ENCODE peak calls at places on chromosomes 6 and 20, in five cellular contexts. U, Y, N, J and T are unnamed samples.

GRCh38 chr6:9504191-9504590 is 910.7 kb downstream of the TFAP2A start:
- DNase-seq in J (no peak), Y (no peak), U (no peak), N (no peak), T (no peak)

GRCh38 chr20:51654495-51654894 is 112.0 kb upstream of the NFATC2 start:
- DNase-seq in Y (no peak), J (no peak), N (no peak), U (no peak), T (no peak)

GRCh38 chr6:157575436-157576145 is 194.6 kb downstream of the ZDHHC14 start:
- DNase-seq in N (no peak), Y (no peak), J (no peak), U (no peak), T (no peak)

GRCh38 chr6:111871207-111871606 is 2.0 kb downstream of the FYN start:
- DNase-seq in N (peak), J (no peak), U (no peak), Y (no peak), T (no peak)

GRCh38 chr6:63475707-63476106 is 96.6 kb upstream of the LOC128125822 start:
- DNase-seq in U (no peak), N (no peak), J (no peak), Y (peak), T (no peak)

GRCh38 chr6:131257104-131257503 is 121.8 kb downstream of the AKAP7 start:
- DNase-seq in Y (no peak), U (no peak), N (no peak), J (no peak), T (no peak)

GRCh38 chr20:41617059-41617921 is 887 bp downstream of the CHD6 start:
- DNase-seq in Y (peak), U (peak), N (peak), J (peak), T (no peak)

GRCh38 chr20:45279992-45280391 is 25.6 kb upstream of the SLPI start:
- DNase-seq in Y (no peak), N (no peak), J (no peak), U (no peak), T (no peak)

GRCh38 chr20:9140172-9140760 is 71.4 kb downstream of the PLCB4 start:
- DNase-seq in Y (no peak), N (no peak), U (no peak), J (no peak), T (no peak)

GRCh38 chr20:62696431-62696957 is 12.1 kb upstream of the NTSR1 start:
- DNase-seq in Y (no peak), J (no peak), N (no peak), U (no peak), T (no peak)

GRCh38 chr6:91132461-91132860 is 545.6 kb upstream of the MAP3K7 start:
- DNase-seq in J (no peak), N (peak), U (no peak), Y (no peak), T (no peak)

GRCh38 chr20:49583669-49584417 is 15.9 kb upstream of the PTGIS start:
- DNase-seq in U (peak), Y (peak), J (peak), N (peak), T (peak)

GRCh38 chr20:32484221-32485125 is 100.7 kb downstream of the NOL4L start:
- DNase-seq in U (no peak), Y (peak), N (peak), J (peak), T (no peak)

DNA sequence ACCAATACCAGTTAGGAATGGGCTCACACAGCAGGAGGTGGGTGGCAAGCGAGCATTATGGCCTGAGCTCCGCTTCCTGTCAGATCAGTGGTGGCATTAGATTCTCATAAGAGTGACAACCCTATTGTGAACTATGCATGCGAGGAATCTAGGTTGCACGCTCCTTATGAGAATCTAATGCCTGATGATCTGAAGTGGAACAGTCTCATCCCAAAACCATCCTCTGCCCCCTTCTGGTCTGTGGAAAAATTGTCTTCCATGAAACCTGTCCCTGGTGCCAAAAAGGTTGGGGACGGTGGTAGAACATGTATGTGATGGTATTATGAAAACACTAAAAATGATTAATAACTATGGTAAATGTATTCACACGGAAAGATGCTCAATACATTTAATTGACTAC is 99.7 kb upstream of the HIVEP1 start:
- DNase-seq in N (no peak), Y (no peak), J (no peak), U (no peak), T (no peak)
- TF ChIP-seq CTCF in N (no peak), Y (no peak), J (no peak), U (no peak), T (no peak)

GRCh38 chr6:106642476-106642875 is 13.1 kb downstream of the QRSL1 start:
- DNase-seq in Y (no peak), J (no peak), U (no peak), N (peak), T (no peak)

GRCh38 chr6:106634565-106634964 is 5.2 kb downstream of the QRSL1 start:
- DNase-seq in N (no peak), J (no peak), U (no peak), Y (no peak), T (no peak)

GRCh38 chr6:106639812-106640211 is 10.4 kb downstream of the QRSL1 start:
- DNase-seq in N (no peak), Y (no peak), U (no peak), J (no peak), T (no peak)

GRCh38 chr6:106637718-106638341 is 8.5 kb downstream of the QRSL1 start:
- DNase-seq in Y (no peak), U (no peak), J (no peak), N (no peak), T (no peak)

DNA sequence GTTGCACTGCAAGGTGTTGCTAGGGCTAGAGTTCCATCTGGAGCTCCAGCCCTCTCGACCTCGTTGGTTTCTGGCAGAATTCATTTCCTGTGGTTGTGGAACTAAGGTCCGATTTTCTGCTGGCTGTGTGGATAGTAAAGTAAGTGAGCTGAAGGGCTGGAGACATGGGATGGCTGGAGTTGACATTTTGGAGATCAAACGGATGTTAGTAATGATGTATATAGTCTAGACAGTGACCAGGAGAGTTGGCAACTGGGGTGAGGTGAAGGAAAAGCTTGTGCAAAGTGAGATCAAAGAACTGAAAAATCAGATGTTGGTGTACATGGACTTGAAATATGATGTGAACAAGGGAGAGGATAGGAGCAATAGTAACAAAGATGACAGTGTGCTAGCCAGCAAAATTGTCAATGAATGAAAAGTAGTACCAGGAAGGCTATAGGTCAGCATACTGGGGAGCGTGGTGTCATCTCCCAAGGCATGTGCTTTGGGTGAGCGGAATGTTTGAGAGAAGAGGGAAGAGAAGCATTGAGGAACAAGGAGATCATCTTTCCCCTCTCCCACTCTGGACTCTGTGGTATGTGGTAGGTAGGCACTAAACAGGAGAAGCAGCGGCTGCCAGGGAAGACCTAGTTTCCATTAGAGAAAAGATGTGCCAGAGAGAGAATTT is 7.8 kb downstream of the QRSL1 start:
- DNase-seq in U (no peak), Y (no peak), N (no peak), J (no peak), T (no peak)
- H3K4me3 ChIP-seq in U (no peak), Y (no peak), N (no peak), J (no peak), T (no peak)

GRCh38 chr20:12056836-12057235 is 139.1 kb downstream of the BTBD3 start:
- DNase-seq in N (no peak), U (no peak), J (no peak), Y (no peak), T (no peak)
- TF ChIP-seq CTCF in N (no peak), U (no peak), J (no peak), Y (no peak), T (no peak)

GRCh38 chr20:33827629-33828325 is 16.6 kb downstream of the CHMP4B start:
- DNase-seq in U (no peak), J (no peak), N (peak), Y (no peak), T (no peak)

GRCh38 chr20:33824852-33825251 is 13.7 kb downstream of the CHMP4B start:
- DNase-seq in U (no peak), Y (no peak), N (no peak), J (no peak), T (no peak)

GRCh38 chr20:33827109-33827508 is 16.0 kb downstream of the CHMP4B start:
- DNase-seq in N (no peak), U (no peak), J (no peak), Y (no peak), T (no peak)

GRCh38 chr20:33826270-33826897 is 15.2 kb downstream of the CHMP4B start:
- DNase-seq in Y (no peak), N (no peak), J (no peak), U (no peak), T (no peak)

DNA sequence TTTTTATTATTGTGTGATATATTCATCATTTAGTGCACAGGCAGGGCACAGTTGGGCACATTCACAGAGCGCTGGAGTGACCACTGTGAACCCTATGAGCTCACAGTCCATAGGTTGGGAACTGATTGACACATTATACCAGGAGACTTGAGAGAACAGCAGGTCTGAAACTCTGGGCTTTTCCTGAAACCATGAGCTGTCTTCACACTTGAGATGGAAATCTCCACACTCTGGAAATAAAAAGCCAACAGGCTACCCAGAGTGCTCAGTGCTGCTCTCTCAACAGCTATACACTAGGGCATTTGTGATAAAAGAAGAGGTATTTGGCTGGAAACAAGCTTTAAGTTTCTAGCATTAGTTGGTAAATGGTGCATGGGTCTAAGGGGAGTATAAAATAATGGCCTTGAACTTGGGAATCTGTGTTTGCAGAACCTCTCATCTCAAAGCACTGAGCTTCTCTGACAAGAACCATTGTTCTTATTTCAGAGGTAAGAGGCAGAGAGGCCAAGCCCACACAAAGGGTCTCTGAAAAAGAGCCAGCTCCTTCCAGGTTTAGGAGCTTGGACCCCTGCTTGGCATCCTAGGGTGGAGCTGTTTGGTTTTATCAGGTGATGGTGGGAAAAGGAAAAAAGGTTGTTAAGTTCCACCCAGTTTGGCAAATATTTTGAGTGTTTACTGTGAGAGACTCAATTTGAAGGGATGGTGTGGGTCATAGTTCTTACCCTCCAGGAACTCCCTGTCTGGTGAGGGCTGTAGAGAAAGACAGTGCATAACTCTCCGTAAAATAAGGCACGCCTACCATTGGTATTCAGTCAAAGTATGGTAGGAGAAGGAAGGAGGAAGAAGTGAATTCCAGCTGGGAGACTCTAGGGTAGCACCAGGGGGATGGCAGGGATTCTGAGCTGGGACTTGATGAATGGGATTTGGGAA is 14.5 kb downstream of the CHMP4B start:
- DNase-seq in Y (no peak), U (no peak), N (no peak), J (no peak), T (no peak)
- H3K4me3 ChIP-seq in Y (no peak), U (no peak), N (no peak), J (no peak), T (no peak)

DNA sequence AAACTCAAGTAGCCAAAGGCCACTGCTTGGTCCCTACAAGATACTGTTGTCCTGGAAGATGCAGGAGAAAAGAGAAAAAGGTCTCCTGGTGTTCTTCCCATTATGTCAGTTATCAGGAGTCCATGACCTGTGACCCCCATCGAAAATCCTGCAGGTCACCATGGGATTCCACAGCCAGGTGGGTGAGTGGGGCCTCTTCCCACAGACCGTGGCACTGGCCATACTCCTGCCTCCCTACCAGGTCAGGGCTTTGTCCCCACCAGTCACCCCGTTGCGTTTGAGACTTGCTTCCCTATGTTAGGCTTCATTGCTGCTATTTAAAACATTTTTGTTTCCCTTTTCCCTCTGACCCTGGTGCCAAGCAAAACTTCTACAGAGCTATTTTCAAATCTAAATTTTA is 60.6 kb downstream of the GNAS start:
- DNase-seq in U (no peak), N (no peak), Y (no peak), J (no peak), T (no peak)
- TF ChIP-seq CTCF in U (no peak), N (no peak), Y (no peak), J (no peak), T (no peak)

GRCh38 chr20:46708172-46708860 is 1.1 kb upstream of the SLC2A10 start:
- DNase-seq in J (no peak), U (no peak), Y (no peak), N (no peak), T (no peak)
- H3K4me3 ChIP-seq in J (no peak), U (no peak), Y (no peak), N (no peak), T (no peak)

GRCh38 chr6:112879920-112880413 is 532.8 kb downstream of the RFPL4B start:
- DNase-seq in Y (peak), U (peak), J (peak), N (no peak), T (no peak)
- TF ChIP-seq CTCF in Y (no peak), U (no peak), J (no peak), N (no peak), T (no peak)

GRCh38 chr6:107821591-107821990 is 2.5 kb downstream of the SCML4 start:
- DNase-seq in N (no peak), J (no peak), Y (no peak), U (no peak), T (no peak)
- H3K4me3 ChIP-seq in N (no peak), J (no peak), Y (no peak), U (no peak), T (no peak)

GRCh38 chr20:38935967-38936407 is 9.8 kb downstream of the FAM83D start:
- DNase-seq in Y (no peak), N (peak), U (no peak), J (no peak), T (no peak)

GRCh38 chr20:38934530-38934929 is 8.3 kb downstream of the FAM83D start:
- DNase-seq in J (no peak), Y (no peak), U (no peak), N (peak), T (no peak)

GRCh38 chr20:38937000-38937399 is 10.8 kb downstream of the FAM83D start:
- DNase-seq in Y (no peak), N (no peak), J (no peak), U (no peak), T (no peak)

GRCh38 chr20:38932457-38933120 is 6.4 kb downstream of the FAM83D start:
- DNase-seq in Y (no peak), J (no peak), U (no peak), N (peak), T (no peak)

DNA sequence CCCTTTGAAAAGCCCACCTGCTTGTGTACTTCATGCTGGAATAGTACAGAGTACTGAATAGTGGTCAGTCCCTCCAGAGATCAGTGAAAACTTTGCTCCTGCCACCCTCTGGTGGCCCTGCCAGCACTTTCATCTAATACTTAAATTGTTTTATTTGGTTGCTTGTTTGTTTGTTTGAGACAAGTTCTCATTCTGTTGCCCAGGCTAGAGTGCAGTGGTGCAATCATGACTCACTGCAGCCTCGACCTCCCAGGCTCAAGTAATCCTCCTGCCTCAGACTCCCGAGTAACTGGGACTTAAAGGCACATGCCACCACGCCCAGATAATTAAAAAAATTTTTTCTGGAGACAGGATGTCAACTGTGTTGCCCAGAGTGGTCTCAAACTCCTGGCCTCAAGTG is 9.1 kb downstream of the FAM83D start:
- DNase-seq in U (no peak), J (no peak), Y (no peak), N (peak), T (no peak)
- TF ChIP-seq CTCF in U (no peak), J (no peak), Y (no peak), N (peak), T (peak)

GRCh38 chr6:17032595-17033591 is 69.0 kb upstream of the STMND1 start:
- DNase-seq in N (peak), J (peak), Y (peak), U (peak), T (peak)
- H3K4me3 ChIP-seq in N (peak), J (peak), Y (no peak), U (peak), T (no peak)